ENCODE peak calls at places on chromosomes 6 and 20, in six cellular contexts. One of them, this sample, is unnamed.

GRCh38 chr6:159720708-159721107 is 6.6 kb upstream of the WTAP start:
- DNase-seq in PC-9: peak; percentile 43
- DNase-seq in GM23248: peak; percentile 38
- DNase-seq in K562: peak; percentile 67
- DNase-seq in fibroblast of lung: no peak
- DNase-seq in GM12878: no peak
- DNase-seq in this sample: peak; percentile 28

GRCh38 chr6:71489736-71490135 is 201.1 kb downstream of the OGFRL1 start:
- DNase-seq in PC-9: peak; percentile 98
- DNase-seq in GM23248: peak; percentile 90
- DNase-seq in K562: no peak
- DNase-seq in fibroblast of lung: peak; percentile 94
- DNase-seq in GM12878: no peak
- DNase-seq in this sample: no peak

GRCh38 chr20:47854687-47855212 is 69.5 kb upstream of the SULF2 start:
- DNase-seq in PC-9: peak; percentile 49
- DNase-seq in GM23248: peak; percentile 44
- DNase-seq in K562: peak; percentile 43
- DNase-seq in fibroblast of lung: peak; percentile 56
- DNase-seq in GM12878: no peak
- DNase-seq in this sample: peak; percentile 39

GRCh38 chr6:41780623-41781301 is at the start of gene PRICKLE4:
- DNase-seq in PC-9: peak; percentile 61
- DNase-seq in GM23248: peak; percentile 47
- DNase-seq in K562: peak; percentile 76
- DNase-seq in fibroblast of lung: no peak
- DNase-seq in GM12878: no peak
- DNase-seq in this sample: no peak

GRCh38 chr6:125886914-125887313 is 69.7 kb upstream of the HINT3 start:
- DNase-seq in PC-9: no peak
- DNase-seq in GM23248: no peak
- DNase-seq in K562: no peak
- DNase-seq in fibroblast of lung: no peak
- DNase-seq in GM12878: no peak
- DNase-seq in this sample: no peak

GRCh38 chr6:148727104-148727503 is 19.7 kb upstream of the UST start:
- DNase-seq in PC-9: no peak
- DNase-seq in GM23248: no peak
- DNase-seq in K562: no peak
- DNase-seq in fibroblast of lung: no peak
- DNase-seq in GM12878: no peak
- DNase-seq in this sample: no peak

GRCh38 chr6:121515615-121516265 is 80.3 kb downstream of the GJA1 start:
- DNase-seq in PC-9: no peak
- DNase-seq in GM23248: peak; percentile 45
- DNase-seq in K562: no peak
- DNase-seq in fibroblast of lung: peak; percentile 95
- DNase-seq in GM12878: no peak
- DNase-seq in this sample: no peak

GRCh38 chr6:110814488-110815259 is 595 bp downstream of the CDK19 start:
- DNase-seq in PC-9: no peak
- DNase-seq in GM23248: peak; percentile 84
- DNase-seq in K562: peak; percentile 67
- DNase-seq in fibroblast of lung: peak; percentile 55
- DNase-seq in GM12878: no peak
- DNase-seq in this sample: peak; percentile 60

GRCh38 chr6:154232013-154232920 is 124.3 kb downstream of the IPCEF1 start:
- DNase-seq in PC-9: no peak
- DNase-seq in GM23248: peak; percentile 30
- DNase-seq in K562: no peak
- DNase-seq in fibroblast of lung: peak; percentile 57
- DNase-seq in GM12878: no peak
- DNase-seq in this sample: no peak

GRCh38 chr6:72031471-72031870 is 145.1 kb downstream of the RIMS1 start:
- DNase-seq in PC-9: no peak
- DNase-seq in GM23248: peak; percentile 58
- DNase-seq in K562: no peak
- DNase-seq in fibroblast of lung: peak; percentile 52
- DNase-seq in GM12878: no peak
- DNase-seq in this sample: no peak

GRCh38 chr20:4227085-4227821 is 211.9 kb upstream of the RNF24 start:
- DNase-seq in PC-9: peak; percentile 60
- DNase-seq in GM23248: peak; percentile 87
- DNase-seq in K562: peak; percentile 53
- DNase-seq in fibroblast of lung: peak; percentile 76
- DNase-seq in GM12878: no peak
- DNase-seq in this sample: peak; percentile 24

GRCh38 chr6:136717297-136717990 is 74.8 kb downstream of the MAP3K5 start:
- DNase-seq in PC-9: no peak
- DNase-seq in GM23248: peak; percentile 15
- DNase-seq in K562: no peak
- DNase-seq in fibroblast of lung: peak; percentile 51
- DNase-seq in GM12878: peak; percentile 47
- DNase-seq in this sample: no peak

GRCh38 chr20:61875221-61875885 is 190.3 kb downstream of the TAF4 start:
- DNase-seq in PC-9: no peak
- DNase-seq in GM23248: no peak
- DNase-seq in K562: no peak
- DNase-seq in fibroblast of lung: no peak
- DNase-seq in GM12878: no peak
- DNase-seq in this sample: no peak

GRCh38 chr20:25083141-25083772 is 1.3 kb upstream of the VSX1 start:
- DNase-seq in PC-9: no peak
- DNase-seq in GM23248: no peak
- DNase-seq in K562: no peak
- DNase-seq in fibroblast of lung: no peak
- DNase-seq in GM12878: no peak
- DNase-seq in this sample: peak; percentile 3

GRCh38 chr6:109947001-109947400 is 31.1 kb upstream of the GPR6 start:
- DNase-seq in PC-9: no peak
- DNase-seq in GM23248: no peak
- DNase-seq in K562: no peak
- DNase-seq in fibroblast of lung: no peak
- DNase-seq in GM12878: no peak
- DNase-seq in this sample: no peak

GRCh38 chr6:112233864-112234263 is 20.5 kb downstream of the LAMA4 start:
- DNase-seq in PC-9: no peak
- DNase-seq in GM23248: peak; percentile 95
- DNase-seq in K562: no peak
- DNase-seq in fibroblast of lung: peak; percentile 84
- DNase-seq in GM12878: no peak
- DNase-seq in this sample: no peak

GRCh38 chr6:39770476-39770875 is 21.7 kb upstream of the DAAM2 start:
- DNase-seq in PC-9: no peak
- DNase-seq in GM23248: no peak
- DNase-seq in K562: no peak
- DNase-seq in fibroblast of lung: no peak
- DNase-seq in GM12878: no peak
- DNase-seq in this sample: no peak

GRCh38 chr6:105483492-105483891 is 80.6 kb upstream of the PREP start:
- DNase-seq in PC-9: no peak
- DNase-seq in GM23248: peak; percentile 76
- DNase-seq in K562: no peak
- DNase-seq in fibroblast of lung: peak; percentile 81
- DNase-seq in GM12878: no peak
- DNase-seq in this sample: no peak

GRCh38 chr6:44667668-44668390 is 280.3 kb downstream of the CDC5L start:
- DNase-seq in PC-9: no peak
- DNase-seq in GM23248: no peak
- DNase-seq in K562: peak; percentile 54
- DNase-seq in fibroblast of lung: no peak
- DNase-seq in GM12878: no peak
- DNase-seq in this sample: no peak

GRCh38 chr20:15699431-15700146 is 873.7 kb downstream of the KIF16B start:
- DNase-seq in PC-9: peak; percentile 77
- DNase-seq in GM23248: no peak
- DNase-seq in K562: no peak
- DNase-seq in fibroblast of lung: no peak
- DNase-seq in GM12878: no peak
- DNase-seq in this sample: no peak

GRCh38 chr6:145214570-145214969 is 520.8 kb downstream of the EPM2A start:
- DNase-seq in PC-9: no peak
- DNase-seq in GM23248: peak; percentile 52
- DNase-seq in K562: peak; percentile 33
- DNase-seq in fibroblast of lung: peak; percentile 17
- DNase-seq in GM12878: no peak
- DNase-seq in this sample: peak; percentile 10

GRCh38 chr6:15962449-15962764 is 166.5 kb upstream of the MYLIP start:
- DNase-seq in PC-9: no peak
- DNase-seq in GM23248: peak; percentile 84
- DNase-seq in K562: no peak
- DNase-seq in fibroblast of lung: peak; percentile 89
- DNase-seq in GM12878: no peak
- DNase-seq in this sample: no peak

GRCh38 chr20:34948030-34948429 is 7.6 kb downstream of the GSS start:
- DNase-seq in PC-9: no peak
- DNase-seq in GM23248: peak; percentile 91
- DNase-seq in K562: no peak
- DNase-seq in fibroblast of lung: peak; percentile 80
- DNase-seq in GM12878: no peak
- DNase-seq in this sample: no peak

GRCh38 chr20:32434434-32434833 is 76.3 kb downstream of the ASXL1 start:
- DNase-seq in PC-9: no peak
- DNase-seq in GM23248: no peak
- DNase-seq in K562: no peak
- DNase-seq in fibroblast of lung: no peak
- DNase-seq in GM12878: no peak
- DNase-seq in this sample: no peak
- H3K27ac ChIP-seq in PC-9: no peak overlapping the region
- H3K27ac ChIP-seq in GM23248: no peak overlapping the region
- H3K27ac ChIP-seq in K562: no peak overlapping the region
- H3K27ac ChIP-seq in fibroblast of lung: no peak overlapping the region
- H3K27ac ChIP-seq in GM12878: no peak overlapping the region
- H3K27ac ChIP-seq in this sample: no peak overlapping the region

GRCh38 chr6:93418113-93418447 is 1.3 kb downstream of the EPHA7 start:
- DNase-seq in PC-9: no peak
- DNase-seq in GM23248: no peak
- DNase-seq in K562: no peak
- DNase-seq in fibroblast of lung: no peak
- DNase-seq in GM12878: no peak
- DNase-seq in this sample: no peak

GRCh38 chr6:93417421-93417996 is 1.9 kb downstream of the EPHA7 start:
- DNase-seq in PC-9: no peak
- DNase-seq in GM23248: peak; percentile 9
- DNase-seq in K562: no peak
- DNase-seq in fibroblast of lung: peak; percentile 27
- DNase-seq in GM12878: no peak
- DNase-seq in this sample: no peak

GRCh38 chr6:93418448-93419303 is 683 bp downstream of the EPHA7 start:
- DNase-seq in PC-9: no peak
- DNase-seq in GM23248: peak; percentile 42
- DNase-seq in K562: no peak
- DNase-seq in fibroblast of lung: peak; percentile 51
- DNase-seq in GM12878: no peak
- DNase-seq in this sample: no peak

GRCh38 chr6:93419304-93420162 is at the start of gene EPHA7:
- DNase-seq in PC-9: peak; percentile 69
- DNase-seq in GM23248: peak; percentile 84
- DNase-seq in K562: peak; percentile 1
- DNase-seq in fibroblast of lung: peak; percentile 89
- DNase-seq in GM12878: no peak
- DNase-seq in this sample: no peak

DNA sequence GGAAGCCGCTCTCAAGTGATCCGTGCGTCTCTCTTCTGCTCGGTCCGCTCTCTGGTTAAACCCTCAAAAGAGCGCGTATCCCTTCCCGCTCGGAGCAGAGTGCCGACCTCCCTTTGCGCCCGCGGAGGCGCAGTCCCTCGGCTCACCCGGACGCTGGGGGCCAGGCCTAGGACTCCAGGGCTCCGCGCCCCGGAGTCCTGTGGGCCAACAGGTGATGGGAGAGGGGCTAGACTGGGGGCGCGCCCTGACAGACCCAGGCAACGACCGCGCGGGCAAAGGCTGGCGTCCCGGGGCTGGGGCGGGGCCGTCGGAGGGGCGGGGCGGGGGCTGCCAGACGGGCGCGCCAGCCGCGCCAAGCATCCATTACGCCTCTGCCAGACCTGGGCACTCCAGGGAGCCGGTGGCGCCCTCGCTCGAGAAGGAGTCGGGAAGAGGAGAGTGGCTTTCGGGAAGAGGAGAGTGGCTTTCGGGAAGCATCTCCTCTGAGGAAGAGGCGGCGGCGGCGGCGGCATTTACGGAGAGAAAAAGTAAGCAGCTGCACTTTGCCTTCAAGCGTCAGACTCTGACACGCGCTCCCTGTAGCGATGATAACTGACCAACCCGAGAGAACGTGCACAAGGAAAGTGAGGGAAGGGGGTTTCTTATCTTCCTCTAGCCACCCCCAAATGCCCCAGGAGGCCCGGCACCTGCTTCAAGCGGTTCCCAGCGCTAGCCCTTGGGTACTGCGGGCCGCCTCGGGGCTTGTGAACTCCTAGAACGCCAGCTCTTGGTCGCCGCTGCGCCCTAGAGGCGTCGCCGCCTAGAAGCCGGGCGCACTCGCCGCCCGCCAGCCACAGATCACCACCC is 2.6 kb downstream of the EPHA7 start:
- DNase-seq in PC-9: no peak
- DNase-seq in GM23248: peak; percentile 3
- DNase-seq in K562: no peak
- DNase-seq in fibroblast of lung: peak; percentile 32
- DNase-seq in GM12878: no peak
- DNase-seq in this sample: no peak
- TF ChIP-seq EZH2 in PC-9: no peak
- TF ChIP-seq EZH2 in GM23248: no peak
- TF ChIP-seq EZH2 in K562: no peak
- TF ChIP-seq EZH2 in fibroblast of lung: no peak
- TF ChIP-seq EZH2 in GM12878: no peak
- TF ChIP-seq EZH2 in this sample: no peak

GRCh38 chr20:53837126-53837826 is 233.1 kb downstream of the BCAS1 start:
- DNase-seq in PC-9: peak; percentile 52
- DNase-seq in GM23248: no peak
- DNase-seq in K562: no peak
- DNase-seq in fibroblast of lung: no peak
- DNase-seq in GM12878: no peak
- DNase-seq in this sample: no peak
- H3K4me2 ChIP-seq in PC-9: no peak overlapping the region
- H3K4me2 ChIP-seq in GM23248: no peak overlapping the region
- H3K4me2 ChIP-seq in K562: no peak overlapping the region
- H3K4me2 ChIP-seq in fibroblast of lung: no peak overlapping the region
- H3K4me2 ChIP-seq in GM12878: no peak overlapping the region
- H3K4me2 ChIP-seq in this sample: no peak overlapping the region

DNA sequence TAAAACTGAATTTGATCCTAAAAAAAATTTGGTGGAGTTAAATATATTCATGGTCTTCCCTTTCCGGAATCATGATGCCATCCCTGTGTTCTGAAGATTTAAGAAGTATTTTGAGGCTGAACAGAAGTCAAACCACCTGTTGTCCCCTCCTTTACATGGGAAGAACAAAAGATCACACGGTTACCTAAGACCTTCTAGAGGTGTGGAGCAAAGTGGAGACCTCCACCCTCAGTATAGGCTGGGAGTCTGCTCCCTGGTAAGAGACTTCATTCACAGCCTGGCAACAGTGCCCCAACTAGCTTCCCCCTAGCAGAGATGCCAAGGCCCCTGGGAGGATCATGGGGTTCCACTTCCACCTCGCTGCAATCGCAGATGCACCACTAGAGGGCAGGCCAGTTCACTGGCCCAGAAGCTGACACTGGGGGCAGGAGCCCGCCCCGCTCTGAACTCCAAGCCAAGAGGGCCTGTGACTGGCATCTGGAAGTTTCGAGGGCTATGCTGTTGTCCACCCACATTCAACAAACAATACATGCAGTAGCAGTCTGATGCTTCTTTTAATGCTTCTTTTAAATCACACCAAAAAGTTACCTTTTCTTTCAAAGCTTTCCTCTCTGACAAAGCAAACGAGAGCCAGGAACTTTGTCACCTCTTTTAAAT is 19.5 kb upstream of the UBE2J1 start:
- DNase-seq in PC-9: no peak
- DNase-seq in GM23248: peak; percentile 78
- DNase-seq in K562: peak; percentile 78
- DNase-seq in fibroblast of lung: peak; percentile 35
- DNase-seq in GM12878: no peak
- DNase-seq in this sample: peak; percentile 84
- H3K27ac ChIP-seq in PC-9: no peak overlapping the region
- H3K27ac ChIP-seq in GM23248: no peak overlapping the region
- H3K27ac ChIP-seq in K562: no peak overlapping the region
- H3K27ac ChIP-seq in fibroblast of lung: no peak overlapping the region
- H3K27ac ChIP-seq in GM12878: peak overlapping the region; percentile 52
- H3K27ac ChIP-seq in this sample: peak overlapping the region; percentile 80

This sample was measured in DND-41.